ENCODE peak calls at places on chromosomes 16 and 17, in seven cellular contexts. F is Caco-2; A is EH; L is amygdala; P is activated CD4-positive, alpha-beta T cell treated with anti-CD3 and anti-CD28 coated beads, Interleukin-2, amount 50 U/mL, for 48 hours; R is activated naive CD4-positive, alpha-beta T cell treated with anti-CD3 and anti-CD28 coated beads, Interleukin-2, amount 10 ng/mL, durations not matched to agents 7 days and 5 days; Z is T-cell. I is an unnamed sample.
A peak's percentile ranks its signal among the peaks of the same experiment; 100 is the strongest.

GRCh38 chr16:12147681-12148479 is 171.3 kb downstream of the SNX29 start:
- DNase-seq in L (no peak), F (no peak), R (peak; percentile 31), A (peak; percentile 56), Z (no peak), P (no peak), I (peak; percentile 83)

GRCh38 chr17:76805319-76805718 is 62.9 kb upstream of the MGAT5B start:
- DNase-seq in F (no peak), R (no peak), P (no peak), Z (no peak), L (no peak), A (peak; percentile 62), I (no peak)

GRCh38 chr17:82913304-82914043 is 73.7 kb upstream of the ZNF750 start:
- DNase-seq in A (no peak), L (no peak), R (no peak), P (no peak), Z (no peak), F (peak; percentile 59), I (no peak)

GRCh38 chr17:61836266-61837174 is 26.8 kb downstream of the BRIP1 start:
- DNase-seq in A (no peak), F (no peak), Z (no peak), R (no peak), L (no peak), P (no peak), I (no peak)

GRCh38 chr16:564690-565419 is 1.9 kb upstream of the NHLRC4 start:
- DNase-seq in A (no peak), P (no peak), Z (no peak), R (no peak), F (no peak), L (no peak), I (no peak)

GRCh38 chr17:13415877-13416416 is 185.8 kb downstream of the HS3ST3A1 start:
- DNase-seq in A (peak; percentile 89), L (peak; percentile 5), Z (no peak), P (no peak), R (no peak), F (peak; percentile 50), I (peak; percentile 29)

GRCh38 chr16:87216824-87217205 is 100.4 kb downstream of the C16orf95 start:
- DNase-seq in R (no peak), P (no peak), Z (no peak), A (peak; percentile 78), L (no peak), F (no peak), I (no peak)

GRCh38 chr16:79278506-79278905 is 322.0 kb downstream of the MAF start:
- DNase-seq in P (peak; percentile 79), R (peak; percentile 84), Z (peak; percentile 66), A (no peak), L (no peak), F (no peak), I (no peak)

GRCh38 chr16:3009568-3010390 is 2.9 kb upstream of the CLDN9 start:
- DNase-seq in Z (no peak), L (no peak), A (no peak), P (no peak), F (peak; percentile 96), R (no peak), I (no peak)

GRCh38 chr16:29876578-29877249 is 13.7 kb upstream of the CDIPT start:
- DNase-seq in A (no peak), F (no peak), L (no peak), R (peak; percentile 66), P (peak; percentile 57), Z (no peak), I (no peak)

GRCh38 chr16:68377667-68378420 is 67.0 kb downstream of the PRMT7 start:
- DNase-seq in P (no peak), Z (no peak), L (no peak), F (no peak), R (no peak), A (no peak), I (no peak)

GRCh38 chr17:80359422-80360110 is 55.4 kb upstream of the ENDOV start:
- DNase-seq in L (no peak), Z (no peak), A (no peak), F (no peak), R (no peak), P (no peak), I (no peak)

GRCh38 chr16:253833-254232 is 19.2 kb downstream of the FAM234A start:
- DNase-seq in L (no peak), P (peak; percentile 20), R (peak; percentile 43), Z (no peak), A (no peak), F (no peak), I (no peak)

GRCh38 chr16:68921654-68922053 is 78.3 kb downstream of the TANGO6 start:
- DNase-seq in F (peak; percentile 42), A (peak; percentile 16), P (no peak), L (no peak), Z (no peak), R (no peak), I (no peak)

GRCh38 chr17:38564869-38565268 is 40.9 kb downstream of the SRCIN1 start:
- DNase-seq in F (no peak), Z (no peak), A (no peak), P (no peak), R (no peak), L (no peak), I (no peak)

GRCh38 chr16:9134739-9135138 is 43.3 kb downstream of the HAPSTR1 start:
- DNase-seq in Z (no peak), R (peak; percentile 73), P (peak; percentile 75), L (peak; percentile 17), F (peak; percentile 54), A (peak; percentile 62), I (peak; percentile 79)

GRCh38 chr17:59830007-59830630 is 62.6 kb downstream of the TUBD1 start:
- DNase-seq in Z (no peak), L (no peak), F (no peak), R (no peak), P (peak; percentile 72), A (peak; percentile 86), I (peak; percentile 26)

GRCh38 chr16:996672-997071 is 15.1 kb downstream of the SOX8 start:
- DNase-seq in R (no peak), P (no peak), F (no peak), L (no peak), Z (no peak), A (no peak), I (no peak)

GRCh38 chr17:2025220-2025621 is at the start of gene RTN4RL1:
- DNase-seq in R (peak; percentile 92), L (peak; percentile 75), Z (peak; percentile 58), F (peak; percentile 67), A (peak; percentile 82), P (peak; percentile 69), I (peak; percentile 86)

GRCh38 chr16:50295541-50296132 is 29.3 kb downstream of the ADCY7 start:
- DNase-seq in Z (no peak), L (no peak), R (no peak), A (no peak), P (no peak), F (no peak), I (no peak)

GRCh38 chr17:57531648-57532486 is 213.2 kb downstream of the CCDC182 start:
- DNase-seq in Z (no peak), L (no peak), R (no peak), P (no peak), F (no peak), A (no peak), I (no peak)

GRCh38 chr17:79600613-79601221 is 10.1 kb downstream of the RBFOX3 start:
- DNase-seq in A (no peak), R (no peak), P (no peak), F (no peak), Z (no peak), L (no peak), I (no peak)

GRCh38 chr17:17990282-17990681 is 17.6 kb downstream of the DRC3 start:
- DNase-seq in L (no peak), P (no peak), Z (no peak), A (peak; percentile 61), R (no peak), F (no peak), I (no peak)

GRCh38 chr17:38451840-38452529 is 23.7 kb downstream of the ARHGAP23 start:
- DNase-seq in R (no peak), Z (no peak), F (no peak), P (no peak), L (no peak), A (peak; percentile 98), I (peak; percentile 92)

GRCh38 chr17:19753661-19754463 is 5.8 kb upstream of the ALDH3A1 start:
- DNase-seq in P (no peak), F (no peak), A (peak; percentile 17), L (peak; percentile 34), R (no peak), Z (no peak), I (no peak)

GRCh38 chr16:648786-649589 is at the start of gene WDR90:
- DNase-seq in L (peak; percentile 92), R (peak; percentile 96), A (peak; percentile 91), P (peak; percentile 95), Z (peak; percentile 83), F (peak; percentile 94), I (peak; percentile 88)

GRCh38 chr16:21156767-21157467 is 1.6 kb upstream of the LDAF1 start:
- DNase-seq in F (peak; percentile 59), Z (no peak), L (no peak), P (peak; percentile 30), R (no peak), A (peak; percentile 84), I (peak; percentile 61)

GRCh38 chr17:46984892-46985291 is 5.8 kb upstream of the RPRML start:
- DNase-seq in Z (no peak), R (no peak), F (no peak), P (no peak), L (no peak), A (no peak), I (no peak)

GRCh38 chr16:5895137-5895536 is 797.5 kb upstream of the EEF2KMT start:
- DNase-seq in Z (no peak), A (no peak), L (no peak), P (no peak), F (no peak), R (no peak), I (no peak)

I was measured in KBM-7.